ENCODE peak calls at places on chromosomes 16 and 17, in nine cellular contexts. N is KG1; C is fibroblast of the conjunctiva; L is HEK293T; K is dorsolateral prefrontal cortex; H is right cardiac atrium; Z is activated T-helper 1 cell treated with anti-CD3 and anti-CD28 coated beads, Interleukin-2, amount 50 U/mL, for 16 hours; S is stimulated activated CD4-positive, alpha-beta T cell treated with anti-CD3 and anti-CD28 coated beads, TNF-alpha, amount 100 ng/mL, for 1 hour; X is GM23248. G is an unnamed sample.

GRCh38 chr17:57286372-57287105 is 30.2 kb downstream of the MSI2 start:
- DNase-seq in K (no peak), C (no peak), N (no peak), Z (no peak), X (no peak), H (no peak), S (no peak), L (no peak), G (peak)

GRCh38 chr16:73280366-73280765 is 232.4 kb upstream of the ZFHX3 start:
- DNase-seq in S (no peak), H (no peak), C (no peak), Z (no peak), L (no peak), X (peak), K (no peak), N (no peak), G (no peak)

GRCh38 chr17:28049071-28049470 is 6.6 kb downstream of the NLK start:
- DNase-seq in H (no peak), C (no peak), X (no peak), Z (no peak), K (no peak), N (no peak), S (no peak), L (no peak), G (no peak)

GRCh38 chr16:644556-644955 is 2.9 kb downstream of the MCRIP2 start:
- DNase-seq in Z (no peak), N (no peak), C (no peak), L (no peak), X (no peak), H (no peak), S (no peak), K (no peak), G (no peak)

GRCh38 chr16:30079480-30079879 is 3.7 kb downstream of the PPP4C start:
- DNase-seq in L (no peak), C (no peak), S (no peak), K (no peak), Z (no peak), X (no peak), H (no peak), N (no peak), G (no peak)

GRCh38 chr17:2146132-2146871 is 91.4 kb downstream of the HIC1 start:
- DNase-seq in K (no peak), X (no peak), C (no peak), S (no peak), L (no peak), Z (no peak), H (no peak), N (no peak), G (no peak)

GRCh38 chr16:58022601-58023371 is 2.8 kb upstream of the MMP15 start:
- DNase-seq in Z (no peak), H (peak), L (no peak), N (no peak), C (peak), S (no peak), X (peak), K (peak), G (peak)

GRCh38 chr17:6670999-6671398 is 19.4 kb downstream of the C17orf100 start:
- DNase-seq in N (no peak), Z (no peak), H (no peak), C (no peak), L (no peak), X (no peak), K (no peak), S (no peak), G (peak)

GRCh38 chr16:77993111-77993571 is 29.2 kb upstream of the CLEC3A start:
- DNase-seq in L (no peak), K (no peak), Z (no peak), X (peak), H (no peak), S (no peak), N (no peak), C (peak), G (no peak)

GRCh38 chr17:72301887-72302286 is 181.1 kb downstream of the SOX9 start:
- DNase-seq in Z (no peak), L (no peak), X (no peak), K (no peak), H (peak), N (no peak), C (no peak), S (no peak), G (no peak)

GRCh38 chr17:74280093-74280513 is 6.1 kb downstream of the DNAI2 start:
- DNase-seq in S (peak), N (no peak), L (no peak), K (no peak), H (peak), X (no peak), C (no peak), Z (peak), G (no peak)

GRCh38 chr16:47848481-47849109 is 307.2 kb downstream of the ABCC12 start:
- DNase-seq in N (no peak), S (no peak), C (no peak), Z (no peak), K (no peak), X (peak), L (no peak), H (no peak), G (no peak)

GRCh38 chr17:41519501-41520224 is 973 bp upstream of the KRT15 start:
- DNase-seq in X (no peak), N (no peak), S (no peak), C (no peak), K (no peak), Z (no peak), L (no peak), H (no peak), G (peak)

GRCh38 chr17:77834170-77835115 is 124.1 kb upstream of the TNRC6C start:
- DNase-seq in Z (peak), N (peak), L (peak), H (peak), X (peak), K (no peak), S (peak), C (peak), G (peak)

GRCh38 chr16:11165349-11165748 is 90.7 kb downstream of the SOCS1 start:
- DNase-seq in Z (no peak), S (no peak), C (no peak), X (no peak), N (no peak), K (no peak), L (no peak), H (no peak), G (no peak)

GRCh38 chr17:68004201-68004600 is 7.9 kb upstream of the C17orf58 start:
- DNase-seq in Z (no peak), H (no peak), X (no peak), C (no peak), S (no peak), K (no peak), N (no peak), L (no peak), G (no peak)

GRCh38 chr16:23929237-23929636 is 93.5 kb downstream of the PRKCB start:
- DNase-seq in L (no peak), C (no peak), Z (no peak), K (no peak), X (no peak), N (no peak), S (no peak), H (no peak), G (no peak)

G was measured in NCI-H69.